ENCODE peak calls at places on chromosomes 5 and 9, in five cellular contexts. One of them, this sample, is unnamed.

GRCh38 chr5:62340979-62341378 is 35.0 kb downstream of the KIF2A start:
- DNase-seq in stomach: no peak
- DNase-seq in H1: no peak
- DNase-seq in suprapubic skin: no peak
- DNase-seq in SK-N-SH: no peak
- DNase-seq in this sample: no peak

GRCh38 chr5:89343666-89344065 is 460.7 kb upstream of the MEF2C start:
- DNase-seq in stomach: no peak
- DNase-seq in H1: no peak
- DNase-seq in suprapubic skin: no peak
- DNase-seq in SK-N-SH: no peak
- DNase-seq in this sample: no peak

GRCh38 chr5:126938461-126938860 is 91.9 kb downstream of the MARCHF3 start:
- DNase-seq in stomach: no peak
- DNase-seq in H1: no peak
- DNase-seq in suprapubic skin: no peak
- DNase-seq in SK-N-SH: no peak
- DNase-seq in this sample: no peak

GRCh38 chr9:631596-631995 is 209.9 kb upstream of the DMRT1 start:
- DNase-seq in stomach: no peak
- DNase-seq in H1: no peak
- DNase-seq in suprapubic skin: no peak
- DNase-seq in SK-N-SH: no peak
- DNase-seq in this sample: no peak

GRCh38 chr5:115415143-115415491 is 118.7 kb upstream of the CCDC112 start:
- DNase-seq in stomach: peak; percentile 70
- DNase-seq in H1: no peak
- DNase-seq in suprapubic skin: no peak
- DNase-seq in SK-N-SH: no peak
- DNase-seq in this sample: no peak

GRCh38 chr9:70256123-70256551 is 2.6 kb upstream of the SMC5 start:
- DNase-seq in stomach: no peak
- DNase-seq in H1: no peak
- DNase-seq in suprapubic skin: no peak
- DNase-seq in SK-N-SH: no peak
- DNase-seq in this sample: no peak

GRCh38 chr5:74130141-74130897 is 504.3 kb downstream of the ARHGEF28 start:
- DNase-seq in stomach: no peak
- DNase-seq in H1: no peak
- DNase-seq in suprapubic skin: no peak
- DNase-seq in SK-N-SH: no peak
- DNase-seq in this sample: no peak

GRCh38 chr5:32687167-32687831 is 23.8 kb upstream of the NPR3 start:
- DNase-seq in stomach: peak; percentile 64
- DNase-seq in H1: no peak
- DNase-seq in suprapubic skin: no peak
- DNase-seq in SK-N-SH: peak; percentile 29
- DNase-seq in this sample: no peak

GRCh38 chr5:177294632-177295031 is 8.9 kb downstream of the RAB24 start:
- DNase-seq in stomach: no peak
- DNase-seq in H1: no peak
- DNase-seq in suprapubic skin: no peak
- DNase-seq in SK-N-SH: no peak
- DNase-seq in this sample: no peak

DNA sequence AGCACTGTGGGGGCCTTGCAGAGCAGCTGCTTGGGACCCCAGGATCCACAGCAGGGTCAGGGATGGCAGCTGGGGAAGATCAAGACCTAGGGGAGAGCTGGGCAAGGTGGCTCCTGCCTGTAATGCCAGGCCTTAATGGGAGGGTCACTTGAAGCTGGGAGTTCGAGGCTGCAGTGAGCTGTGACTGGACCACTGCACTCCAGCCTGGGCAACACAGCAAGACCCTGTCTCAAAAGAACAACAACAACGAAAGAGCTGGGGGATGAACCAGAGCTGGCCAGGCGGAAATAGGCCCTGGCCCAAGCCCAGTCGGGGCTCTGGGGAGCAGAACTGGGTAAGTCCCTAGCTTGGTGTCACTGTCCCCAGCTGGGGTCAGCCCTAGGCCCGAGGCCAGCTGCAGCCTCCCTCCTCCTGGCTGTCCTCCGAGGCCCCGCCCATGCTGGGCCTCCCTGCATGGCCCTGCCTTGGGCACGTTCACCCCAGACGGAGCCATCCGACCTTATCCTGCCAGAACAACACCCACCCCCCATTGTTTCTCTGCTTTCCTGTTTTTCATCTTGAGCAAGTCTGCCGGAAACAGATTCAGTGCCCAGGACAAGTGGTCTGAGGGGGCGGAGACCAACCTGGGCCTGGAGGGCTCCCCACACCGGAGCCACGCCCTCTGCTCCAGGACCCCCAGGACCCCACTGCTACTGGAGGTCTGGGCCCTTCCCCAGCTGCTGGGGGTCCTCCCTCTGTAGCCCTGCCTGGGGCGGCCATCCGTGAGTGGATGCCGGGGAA is 1.9 kb downstream of the DIPK1B start:
- DNase-seq in stomach: no peak
- DNase-seq in H1: no peak
- DNase-seq in suprapubic skin: no peak
- DNase-seq in SK-N-SH: no peak
- DNase-seq in this sample: no peak
- TF ChIP-seq EP300 in stomach: no peak
- TF ChIP-seq EP300 in H1: no peak
- TF ChIP-seq EP300 in suprapubic skin: no peak
- TF ChIP-seq EP300 in SK-N-SH: no peak
- TF ChIP-seq EP300 in this sample: no peak

GRCh38 chr5:134507495-134507894 is 18.0 kb upstream of the JADE2 start:
- DNase-seq in stomach: no peak
- DNase-seq in H1: no peak
- DNase-seq in suprapubic skin: peak; percentile 27
- DNase-seq in SK-N-SH: no peak
- DNase-seq in this sample: no peak
- H3K4me1 ChIP-seq in stomach: peaks cover 64% of the 10 kb centered on the region
- H3K4me1 ChIP-seq in H1: peaks cover 16% of the 10 kb centered on the region
- H3K4me1 ChIP-seq in suprapubic skin: peaks cover 54% of the 10 kb centered on the region
- H3K4me1 ChIP-seq in SK-N-SH: peaks cover 51% of the 10 kb centered on the region
- H3K4me1 ChIP-seq in this sample: no peaks in the 10 kb centered on the region

GRCh38 chr9:135463140-135463539 is 16.4 kb upstream of the PPP1R26 start:
- DNase-seq in stomach: no peak
- DNase-seq in H1: no peak
- DNase-seq in suprapubic skin: no peak
- DNase-seq in SK-N-SH: no peak
- DNase-seq in this sample: no peak
- TF ChIP-seq EP300 in stomach: no peak
- TF ChIP-seq EP300 in H1: no peak
- TF ChIP-seq EP300 in suprapubic skin: no peak
- TF ChIP-seq EP300 in SK-N-SH: no peak
- TF ChIP-seq EP300 in this sample: no peak

GRCh38 chr9:128920381-128921058 is at the start of gene PHYHD1:
- DNase-seq in stomach: peak; percentile 67
- DNase-seq in H1: no peak
- DNase-seq in suprapubic skin: no peak
- DNase-seq in SK-N-SH: no peak
- DNase-seq in this sample: peak; percentile 54

GRCh38 chr9:128916745-128917144 is 4.0 kb upstream of the PHYHD1 start:
- DNase-seq in stomach: no peak
- DNase-seq in H1: no peak
- DNase-seq in suprapubic skin: no peak
- DNase-seq in SK-N-SH: no peak
- DNase-seq in this sample: no peak

GRCh38 chr9:128917151-128917849 is 3.5 kb upstream of the PHYHD1 start:
- DNase-seq in stomach: peak; percentile 88
- DNase-seq in H1: no peak
- DNase-seq in suprapubic skin: peak; percentile 90
- DNase-seq in SK-N-SH: no peak
- DNase-seq in this sample: peak; percentile 86

GRCh38 chr9:128918921-128919320 is 1.9 kb upstream of the PHYHD1 start:
- DNase-seq in stomach: no peak
- DNase-seq in H1: no peak
- DNase-seq in suprapubic skin: no peak
- DNase-seq in SK-N-SH: no peak
- DNase-seq in this sample: no peak

GRCh38 chr9:128919409-128919808 is 1.4 kb upstream of the PHYHD1 start:
- DNase-seq in stomach: no peak
- DNase-seq in H1: no peak
- DNase-seq in suprapubic skin: no peak
- DNase-seq in SK-N-SH: no peak
- DNase-seq in this sample: no peak
- H3K4me1 ChIP-seq in stomach: peaks cover 55% of the 10 kb centered on the region
- H3K4me1 ChIP-seq in H1: no peaks in the 10 kb centered on the region
- H3K4me1 ChIP-seq in suprapubic skin: peaks cover 84% of the 10 kb centered on the region
- H3K4me1 ChIP-seq in SK-N-SH: no peaks in the 10 kb centered on the region
- H3K4me1 ChIP-seq in this sample: peaks cover 3% of the 10 kb centered on the region